ENCODE peak calls at places on chromosome 3, in seven cellular contexts. N is GM12891, A is tibial nerve, D is upper lobe of left lung, V is lower leg skin, O is HCT116, Z is A549. J is an unnamed sample.

GRCh38 chr3:14909250-14909649 is 38.1 kb upstream of the NR2C2 start:
- DNase-seq in Z (no peak), N (no peak), O (no peak), A (no peak), V (peak), D (no peak), J (no peak)

GRCh38 chr3:23580337-23580736 is 225.4 kb upstream of the UBE2E1 start:
- DNase-seq in D (no peak), Z (peak), N (no peak), V (no peak), A (no peak), O (no peak), J (no peak)

GRCh38 chr3:139541156-139541897 is 1.8 kb upstream of the RBP1 start:
- DNase-seq in N (no peak), O (no peak), D (no peak), A (no peak), Z (no peak), V (peak), J (no peak)

GRCh38 chr3:176286456-176287115 is 910.7 kb downstream of the TBL1XR1 start:
- DNase-seq in Z (no peak), N (no peak), A (no peak), O (no peak), D (no peak), V (no peak), J (no peak)

GRCh38 chr3:60217156-60217911 is 1033.9 kb downstream of the FHIT start:
- DNase-seq in Z (no peak), A (no peak), D (no peak), N (no peak), O (no peak), V (no peak), J (no peak)

GRCh38 chr3:39150803-39151631 is 2.4 kb downstream of the CSRNP1 start:
- DNase-seq in N (no peak), A (peak), O (no peak), D (peak), Z (peak), V (peak), J (peak)

GRCh38 chr3:15333099-15333956 is 942 bp upstream of the SH3BP5 start:
- DNase-seq in A (no peak), V (no peak), N (no peak), O (no peak), D (no peak), Z (peak), J (no peak)

GRCh38 chr3:41199866-41200668 is 762 bp downstream of the CTNNB1 start:
- DNase-seq in O (no peak), V (no peak), D (peak), A (no peak), Z (no peak), N (peak), J (peak)

GRCh38 chr3:195794708-195795107 is 17.0 kb downstream of the MUC4 start:
- DNase-seq in O (no peak), V (no peak), N (no peak), D (no peak), A (no peak), Z (no peak), J (no peak)

GRCh38 chr3:126557415-126557745 is 1.4 kb downstream of the C3orf22 start:
- DNase-seq in N (no peak), A (no peak), V (peak), O (no peak), Z (no peak), D (peak), J (peak)

GRCh38 chr3:43366880-43367279 is 80.5 kb downstream of the SNRK start:
- DNase-seq in O (no peak), A (no peak), N (no peak), V (no peak), D (no peak), Z (no peak), J (no peak)

GRCh38 chr3:64353256-64353655 is 128.0 kb upstream of the PRICKLE2 start:
- DNase-seq in O (no peak), N (no peak), Z (no peak), V (no peak), D (no peak), A (no peak), J (no peak)

GRCh38 chr3:176514297-176514696 is 683.0 kb downstream of the TBL1XR1 start:
- DNase-seq in A (no peak), V (no peak), Z (peak), N (no peak), D (no peak), O (peak), J (no peak)

GRCh38 chr3:134449277-134449676 is 36.5 kb downstream of the ANAPC13 start:
- DNase-seq in Z (peak), O (no peak), A (no peak), N (no peak), D (peak), V (no peak), J (peak)

GRCh38 chr3:171898192-171898591 is 55.0 kb downstream of the TMEM212 start:
- DNase-seq in N (no peak), O (no peak), A (no peak), D (no peak), Z (no peak), V (no peak), J (no peak)

GRCh38 chr3:154954750-154955149 is 125.4 kb upstream of the MME start:
- DNase-seq in N (no peak), D (no peak), O (peak), A (no peak), Z (peak), V (no peak), J (no peak)

GRCh38 chr3:22106213-22106867 is 355.3 kb upstream of the ZNF385D start:
- DNase-seq in A (no peak), O (no peak), V (no peak), N (no peak), Z (no peak), D (peak), J (peak)

GRCh38 chr3:47443611-47443995 is 32.1 kb downstream of the SCAP start:
- DNase-seq in Z (peak), A (no peak), N (no peak), O (no peak), D (no peak), V (no peak), J (peak)

GRCh38 chr3:71156062-71156665 is 427.4 kb downstream of the FOXP1 start:
- DNase-seq in A (no peak), Z (no peak), N (no peak), D (no peak), V (no peak), O (no peak), J (no peak)

GRCh38 chr3:117868766-117869165 is 1159.2 kb downstream of the TUSC7 start:
- DNase-seq in O (no peak), A (no peak), Z (no peak), N (no peak), V (no peak), D (no peak), J (no peak)

GRCh38 chr3:64067510-64068346 is 44.4 kb upstream of the PSMD6 start:
- DNase-seq in V (no peak), A (no peak), D (no peak), O (no peak), Z (no peak), N (no peak), J (no peak)

GRCh38 chr3:143120716-143121239 is 1.2 kb downstream of the CHST2 start:
- DNase-seq in Z (peak), D (peak), A (no peak), N (peak), O (no peak), V (no peak), J (no peak)

GRCh38 chr3:19947549-19948071 is 713 bp downstream of the RAB5A start:
- DNase-seq in O (peak), Z (peak), V (peak), D (peak), N (peak), A (peak), J (peak)

GRCh38 chr3:45112939-45113338 is 33.2 kb downstream of the CDCP1 start:
- DNase-seq in A (no peak), N (no peak), V (no peak), Z (no peak), D (no peak), O (no peak), J (peak)

GRCh38 chr3:18351823-18352744 is 73.1 kb downstream of the SATB1 start:
- DNase-seq in D (peak), Z (no peak), A (no peak), N (no peak), O (no peak), V (no peak), J (peak)

GRCh38 chr3:132382688-132383194 is 34.6 kb upstream of the DNAJC13 start:
- DNase-seq in O (no peak), D (no peak), N (no peak), Z (no peak), A (no peak), V (no peak), J (no peak)

GRCh38 chr3:23776352-23776891 is 29.3 kb upstream of the UBE2E1 start:
- DNase-seq in O (no peak), D (no peak), N (no peak), Z (no peak), A (no peak), V (no peak), J (no peak)

GRCh38 chr3:5058463-5058862 is 63.6 kb upstream of the ARL8B start:
- DNase-seq in Z (peak), O (no peak), D (no peak), A (no peak), V (no peak), N (no peak), J (no peak)

GRCh38 chr3:120369000-120369399 is 19.8 kb upstream of the LRRC58 start:
- DNase-seq in O (no peak), N (no peak), A (no peak), Z (no peak), D (no peak), V (no peak), J (peak)

GRCh38 chr3:156892701-156893100 is 66.5 kb downstream of the LEKR1 start:
- DNase-seq in Z (no peak), A (no peak), N (no peak), D (no peak), O (peak), V (no peak), J (no peak)

GRCh38 chr3:45082139-45082538 is 56.0 kb downstream of the CLEC3B start:
- DNase-seq in N (no peak), V (no peak), A (no peak), O (no peak), D (no peak), Z (no peak), J (no peak)

GRCh38 chr3:124579641-124580040 is 150.6 kb upstream of the UMPS start:
- DNase-seq in O (no peak), V (no peak), N (no peak), Z (no peak), D (no peak), A (no peak), J (no peak)

GRCh38 chr3:139357899-139358298 is 14.1 kb downstream of the MRPS22 start:
- DNase-seq in N (peak), D (no peak), Z (no peak), V (no peak), A (no peak), O (no peak), J (no peak)

DNA sequence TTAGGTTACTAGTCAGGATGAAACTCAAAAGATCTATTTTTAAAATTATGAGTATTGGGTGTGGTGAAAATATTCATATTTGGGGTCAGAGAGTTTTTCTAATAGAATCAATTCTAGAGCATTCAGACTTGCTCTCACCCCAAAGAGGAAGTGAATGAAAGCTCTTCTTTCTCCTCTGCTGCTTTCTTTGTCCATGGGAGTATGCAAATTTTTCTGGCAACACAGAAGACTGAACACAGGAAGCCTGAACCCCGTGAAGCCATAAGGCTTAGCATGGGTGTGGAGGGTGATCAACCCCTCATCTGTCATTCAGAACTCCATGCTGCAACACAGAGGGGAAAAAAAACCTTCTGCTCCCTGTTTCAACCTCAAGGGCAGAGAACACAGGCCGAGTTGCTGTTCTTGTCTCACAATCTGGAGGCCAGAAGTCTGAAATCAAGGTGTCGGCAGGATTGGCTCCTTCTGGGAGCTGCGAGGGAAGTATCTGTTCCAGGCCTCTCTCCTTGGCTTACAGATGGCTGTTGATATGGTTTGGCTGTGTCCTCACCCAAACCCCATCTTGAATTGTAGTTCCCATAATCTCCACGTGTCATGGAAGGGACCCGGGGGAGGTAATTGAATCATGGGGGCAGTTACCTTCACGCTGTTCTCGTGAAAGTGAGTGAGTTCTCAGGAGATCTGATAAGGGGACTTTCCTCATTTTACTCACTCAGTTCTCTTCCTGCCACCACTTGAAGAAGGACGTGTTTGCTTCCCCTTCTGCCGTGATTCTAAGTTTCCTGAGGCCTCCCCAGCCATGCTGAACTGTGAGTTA is 33.7 kb upstream of the CD47 start:
- DNase-seq in D (no peak), V (no peak), O (no peak), A (no peak), Z (no peak), N (no peak), J (no peak)
- TF ChIP-seq POLR2A in D (no peak), V (no peak), O (no peak), A (no peak), Z (no peak), N (peak), J (no peak)

GRCh38 chr3:179697933-179698332 is 45.1 kb downstream of the USP13 start:
- DNase-seq in V (no peak), O (no peak), D (no peak), N (no peak), A (no peak), Z (no peak), J (no peak)
- TF ChIP-seq POLR2A in V (no peak), O (no peak), D (no peak), N (no peak), A (no peak), Z (no peak), J (no peak)

GRCh38 chr3:9843715-9844438 is at the start of gene RPUSD3:
- DNase-seq in O (peak), D (peak), Z (peak), V (peak), N (peak), A (peak), J (peak)
- TF ChIP-seq POLR2A in O (peak), D (peak), Z (peak), V (no peak), N (peak), A (peak), J (peak)

GRCh38 chr3:37631686-37632085 is 230.0 kb upstream of the CTDSPL start:
- DNase-seq in V (no peak), N (no peak), O (no peak), Z (no peak), D (no peak), A (no peak), J (no peak)
- TF ChIP-seq POLR2A in V (no peak), N (no peak), O (no peak), Z (no peak), D (no peak), A (no peak), J (no peak)

DNA sequence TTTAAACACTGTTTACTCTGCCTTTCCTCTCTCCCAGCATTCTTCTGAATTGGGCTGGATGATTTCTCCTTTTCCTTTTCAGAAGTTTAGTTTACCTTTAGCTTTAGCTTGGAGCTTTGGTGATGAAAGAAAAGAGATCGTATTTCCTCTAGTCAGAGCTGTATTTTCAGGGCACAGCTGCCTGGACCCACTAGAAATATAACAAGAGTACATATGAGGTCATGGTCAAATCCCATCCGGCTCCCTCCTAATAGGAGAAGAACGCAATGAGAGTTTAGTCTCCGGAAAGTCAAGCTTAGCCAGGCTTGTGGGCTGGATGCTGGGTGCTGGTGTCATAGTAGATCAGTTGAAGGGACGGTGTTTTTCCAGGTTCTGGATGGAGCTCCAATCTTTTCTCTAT is 177.1 kb upstream of the PFN2 start:
- DNase-seq in O (no peak), N (no peak), D (no peak), A (no peak), V (no peak), Z (no peak), J (no peak)
- TF ChIP-seq POLR2A in O (no peak), N (no peak), D (no peak), A (no peak), V (no peak), Z (no peak), J (no peak)

DNA sequence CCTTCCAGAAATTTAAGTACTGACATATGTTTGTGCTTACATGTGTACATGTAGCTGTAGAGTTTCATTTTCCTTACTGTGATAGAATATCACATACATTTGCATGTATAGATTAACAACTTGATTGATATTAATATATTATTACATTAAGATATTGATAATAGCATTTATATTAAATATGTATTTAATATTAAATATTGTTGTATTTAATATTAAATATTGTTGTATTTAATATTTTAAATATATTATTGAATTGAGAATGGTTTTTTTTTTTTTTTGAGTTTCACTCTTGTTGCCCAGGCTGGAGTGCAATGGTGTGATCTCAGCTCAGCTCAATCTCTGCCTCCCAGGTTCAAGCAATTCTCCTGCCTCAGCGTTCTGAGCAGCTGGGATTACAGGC is 76.5 kb downstream of the MYH15 start:
- DNase-seq in O (no peak), D (no peak), A (no peak), Z (no peak), V (no peak), N (no peak), J (no peak)
- TF ChIP-seq POLR2A in O (no peak), D (no peak), A (no peak), Z (no peak), V (no peak), N (no peak), J (no peak)

GRCh38 chr3:145411605-145412004 is 749.4 kb downstream of the PLOD2 start:
- DNase-seq in D (no peak), A (no peak), O (no peak), V (no peak), N (no peak), Z (no peak), J (no peak)
- TF ChIP-seq POLR2A in D (no peak), A (no peak), O (no peak), V (no peak), N (no peak), Z (no peak), J (no peak)

GRCh38 chr3:101825904-101826445 is 23.3 kb upstream of the NFKBIZ start:
- DNase-seq in A (no peak), D (no peak), Z (no peak), O (no peak), V (no peak), N (no peak), J (no peak)

GRCh38 chr3:101829878-101830277 is 19.4 kb upstream of the NFKBIZ start:
- DNase-seq in N (no peak), O (no peak), V (no peak), D (no peak), A (no peak), Z (no peak), J (no peak)

GRCh38 chr3:101828289-101828688 is 21.0 kb upstream of the NFKBIZ start:
- DNase-seq in D (no peak), Z (no peak), A (no peak), V (no peak), N (no peak), O (no peak), J (no peak)

GRCh38 chr3:101827211-101828174 is 21.8 kb upstream of the NFKBIZ start:
- DNase-seq in Z (peak), D (peak), A (peak), N (no peak), V (peak), O (peak), J (peak)

GRCh38 chr3:101829066-101829830 is 20.1 kb upstream of the NFKBIZ start:
- DNase-seq in N (no peak), O (no peak), A (peak), Z (no peak), D (peak), V (peak), J (peak)
- TF ChIP-seq POLR2A in N (peak), O (no peak), A (peak), Z (no peak), D (peak), V (no peak), J (no peak)

GRCh38 chr3:16503191-16503776 is 10.2 kb downstream of the RFTN1 start:
- DNase-seq in O (no peak), D (no peak), N (no peak), V (no peak), Z (no peak), A (no peak), J (no peak)

GRCh38 chr3:16502347-16502908 is 11.1 kb downstream of the RFTN1 start:
- DNase-seq in N (no peak), O (no peak), V (no peak), Z (no peak), D (no peak), A (no peak), J (no peak)

GRCh38 chr3:16498130-16498890 is 15.2 kb downstream of the RFTN1 start:
- DNase-seq in O (no peak), Z (no peak), V (no peak), N (no peak), A (no peak), D (no peak), J (no peak)

GRCh38 chr3:16500093-16500492 is 13.4 kb downstream of the RFTN1 start:
- DNase-seq in A (no peak), D (no peak), Z (no peak), O (no peak), N (no peak), V (no peak), J (no peak)

GRCh38 chr3:16500911-16501310 is 12.6 kb downstream of the RFTN1 start:
- DNase-seq in Z (no peak), O (no peak), N (no peak), A (no peak), V (no peak), D (no peak), J (no peak)
- TF ChIP-seq POLR2A in Z (no peak), O (no peak), N (no peak), A (no peak), V (no peak), D (no peak), J (no peak)